ENCODE peak calls at places on chromosomes 6 and 20, in four cellular contexts. K, V, G and E are unnamed samples.

GRCh38 chr20:36848078-36848660 is 27.8 kb upstream of the TLDC2 start:
- DNase-seq in K (no peak), V (peak), G (no peak), E (no peak)

GRCh38 chr20:1087311-1087710 is 31.1 kb upstream of the PSMF1 start:
- DNase-seq in K (no peak), V (no peak), G (no peak), E (no peak)

GRCh38 chr20:18904192-18904591 is 90.6 kb downstream of the SCP2D1 start:
- DNase-seq in K (no peak), V (no peak), G (no peak), E (no peak)

GRCh38 chr6:157221049-157221816 is 102.1 kb downstream of the TMEM242 start:
- DNase-seq in K (peak), V (peak), G (peak), E (peak)

GRCh38 chr20:21323640-21324039 is 20.5 kb downstream of the XRN2 start:
- DNase-seq in K (no peak), V (no peak), G (no peak), E (no peak)

GRCh38 chr20:63831696-63832686 is 927 bp upstream of the ZBTB46 start:
- DNase-seq in K (peak), V (peak), G (no peak), E (no peak)

GRCh38 chr6:39992861-39993622 is 58.8 kb upstream of the MOCS1 start:
- DNase-seq in K (no peak), V (no peak), G (no peak), E (no peak)

GRCh38 chr6:120671519-120671918 is 662.8 kb downstream of the TBC1D32 start:
- DNase-seq in K (peak), V (no peak), G (no peak), E (no peak)

GRCh38 chr20:11529046-11529445 is 388.6 kb upstream of the BTBD3 start:
- DNase-seq in K (no peak), V (no peak), G (no peak), E (no peak)

GRCh38 chr6:797479-798077 is 104.6 kb upstream of the EXOC2 start:
- DNase-seq in K (no peak), V (peak), G (no peak), E (peak)

GRCh38 chr20:63457737-63458136 is 14.7 kb downstream of the KCNQ2 start:
- DNase-seq in K (no peak), V (peak), G (no peak), E (no peak)

GRCh38 chr6:48111143-48111506 is at the start of gene PTCHD4:
- DNase-seq in K (peak), V (peak), G (no peak), E (no peak)

GRCh38 chr20:3846740-3847418 is at the start of gene MAVS:
- DNase-seq in K (peak), V (peak), G (peak), E (peak)

GRCh38 chr6:36127462-36128016 is 2.8 kb upstream of the MAPK13 start:
- DNase-seq in K (no peak), V (no peak), G (no peak), E (no peak)

GRCh38 chr20:57224641-57225138 is 41.8 kb downstream of the BMP7 start:
- DNase-seq in K (no peak), V (peak), G (no peak), E (no peak)

DNA sequence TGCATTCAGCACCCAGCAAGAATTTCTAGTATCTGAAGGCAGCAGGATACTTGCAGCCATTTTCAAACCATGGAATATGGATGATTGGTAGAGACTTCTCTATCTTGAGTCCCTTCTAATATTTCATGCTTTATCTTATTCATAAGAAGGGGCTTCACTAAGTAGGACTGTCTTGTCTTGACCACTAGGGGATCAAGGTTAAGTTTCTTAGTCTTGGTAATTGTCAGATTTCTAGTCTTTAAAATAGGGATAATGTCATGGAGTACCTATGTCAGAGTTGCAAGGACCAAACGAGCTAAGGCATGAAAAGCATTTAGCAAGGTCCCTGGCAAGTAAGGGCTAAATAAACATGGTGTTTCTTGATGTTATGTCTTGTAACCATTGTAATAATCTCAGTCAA is 68.5 kb upstream of the ESR1 start:
- DNase-seq in K (no peak), V (no peak), G (no peak), E (no peak)
- TF ChIP-seq CTCF in K (peak), V (no peak), G (no peak), E (no peak)

DNA sequence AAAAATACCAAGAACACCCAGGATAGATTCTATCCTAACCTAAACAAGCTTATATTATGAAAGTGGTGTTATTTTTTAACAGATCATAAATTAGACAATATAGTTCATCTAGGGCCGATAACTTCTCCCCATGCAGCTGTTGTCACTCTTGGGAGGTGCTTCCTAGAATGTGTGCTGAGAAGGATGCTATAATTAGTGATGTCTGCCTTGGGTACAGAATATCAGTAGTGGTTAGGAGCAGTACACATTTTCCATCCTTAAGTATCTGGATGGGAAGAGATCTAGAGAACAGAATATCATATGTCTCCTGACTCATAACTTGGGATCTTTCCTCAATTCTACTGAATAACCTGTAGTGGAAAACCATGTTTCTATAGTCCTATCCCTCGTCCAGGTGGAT is 214.5 kb downstream of the BCKDHB start:
- DNase-seq in K (no peak), V (no peak), G (no peak), E (no peak)
- TF ChIP-seq CTCF in K (no peak), V (no peak), G (no peak), E (no peak)

GRCh38 chr20:23047001-23047737 is 2.3 kb downstream of the THBD start:
- DNase-seq in K (no peak), V (no peak), G (no peak), E (no peak)

GRCh38 chr20:23047738-23048214 is 1.7 kb downstream of the THBD start:
- DNase-seq in K (peak), V (peak), G (no peak), E (no peak)

GRCh38 chr20:23049933-23050838 is 714 bp upstream of the THBD start:
- DNase-seq in K (peak), V (peak), G (no peak), E (peak)

GRCh38 chr20:23049201-23049932 is at the start of gene THBD:
- DNase-seq in K (peak), V (peak), G (no peak), E (no peak)

GRCh38 chr20:23048283-23049200 is 930 bp downstream of the THBD start:
- DNase-seq in K (peak), V (peak), G (no peak), E (peak)
- TF ChIP-seq CTCF in K (peak), V (peak), G (no peak), E (peak)

DNA sequence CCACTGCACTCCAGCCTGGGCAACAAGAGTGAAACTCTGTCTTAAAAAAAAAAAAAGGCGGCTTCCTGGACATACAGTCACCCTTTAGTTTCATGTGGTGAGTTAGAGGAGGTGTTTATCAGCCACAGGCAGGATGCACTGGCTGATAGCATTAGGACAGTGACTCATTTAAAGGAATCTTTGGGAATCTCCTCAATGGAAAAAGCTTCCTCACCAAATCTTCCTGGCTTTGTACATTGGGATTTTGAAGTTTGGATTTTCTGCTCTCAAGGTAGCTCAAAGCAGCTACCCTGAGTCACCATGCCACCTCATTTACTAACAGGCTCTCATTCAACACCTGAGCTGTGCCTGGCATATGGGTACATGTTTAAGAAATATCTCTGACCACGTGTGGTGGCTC is 20.2 kb downstream of the PRPH2 start:
- DNase-seq in K (no peak), V (no peak), G (no peak), E (no peak)
- TF ChIP-seq CTCF in K (no peak), V (no peak), G (no peak), E (no peak)

GRCh38 chr6:135087403-135087802 is 32.8 kb upstream of the HBS1L start:
- DNase-seq in K (peak), V (no peak), G (no peak), E (no peak)
- TF ChIP-seq CTCF in K (peak), V (no peak), G (no peak), E (no peak)

DNA sequence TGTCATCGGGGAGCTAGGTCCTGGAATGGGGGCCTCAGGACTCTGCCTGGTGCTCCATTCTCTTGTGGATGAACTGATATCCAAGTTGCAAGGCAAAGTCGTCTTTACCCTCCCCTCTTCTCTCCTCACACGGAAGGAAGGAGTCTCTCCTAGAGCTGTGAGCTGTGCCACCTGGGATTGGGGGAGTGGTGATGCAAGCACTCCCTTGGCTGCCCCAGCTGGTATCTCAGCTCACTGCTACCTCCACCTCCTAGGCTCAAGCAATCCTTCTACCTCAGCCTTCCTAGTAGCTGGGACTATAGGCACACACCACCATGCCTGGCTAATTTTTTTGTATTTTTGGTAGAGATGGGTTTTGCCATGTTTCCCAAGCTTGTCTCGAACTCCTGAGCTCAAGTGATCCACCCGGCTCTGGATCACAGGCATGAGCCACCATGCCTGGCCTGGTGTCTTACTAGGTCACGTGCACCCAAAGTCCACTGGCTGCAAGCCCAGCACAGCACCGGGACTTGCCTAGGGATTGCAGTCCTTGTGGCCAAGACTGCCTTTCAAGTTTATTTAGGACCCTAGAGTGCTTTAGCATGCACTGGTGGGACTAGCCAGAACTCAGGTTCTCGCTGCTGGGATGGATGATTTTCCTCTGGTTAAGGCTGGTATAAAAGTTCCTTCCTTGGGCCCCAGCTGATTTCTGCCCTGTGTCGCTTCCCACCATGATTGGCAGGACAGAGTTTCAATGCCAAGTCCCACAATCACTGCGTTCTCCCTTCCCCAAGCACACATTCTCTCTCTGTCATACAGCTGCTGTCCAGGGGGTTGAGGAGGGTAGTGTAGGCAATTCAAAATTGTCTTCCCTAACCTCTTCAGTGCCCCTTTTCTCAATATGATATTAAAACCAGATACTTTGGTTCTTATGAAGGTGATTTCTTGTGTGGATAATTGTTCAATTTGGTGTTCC is 33.5 kb downstream of the SMAP1 start:
- DNase-seq in K (no peak), V (peak), G (no peak), E (no peak)
- TF ChIP-seq CTCF in K (no peak), V (no peak), G (no peak), E (no peak)